ENCODE peak calls at places on chromosomes 5 and 9, in five cellular contexts. O is GM12878, Q is OCI-LY7, S is WERI-Rb-1, A is Caco-2. P is an unnamed sample.

GRCh38 chr5:58717303-58718012 is 134.6 kb downstream of the RAB3C start:
- DNase-seq in O (no peak), Q (no peak), S (no peak), A (no peak), P (no peak)

GRCh38 chr9:37984672-37985611 is 81.0 kb upstream of the SLC25A51 start:
- DNase-seq in O (no peak), Q (no peak), S (no peak), A (no peak), P (peak; percentile 63)

GRCh38 chr5:142151436-142152382 is 43.1 kb downstream of the NDFIP1 start:
- DNase-seq in O (peak; percentile 2), Q (peak; percentile 65), S (peak; percentile 56), A (no peak), P (peak; percentile 91)

GRCh38 chr9:91033802-91034201 is 232.2 kb downstream of the SYK start:
- DNase-seq in O (no peak), Q (peak; percentile 74), S (peak; percentile 30), A (no peak), P (no peak)

GRCh38 chr9:35960029-35960655 is 2.2 kb upstream of the OR2S2 start:
- DNase-seq in O (no peak), Q (no peak), S (no peak), A (no peak), P (peak; percentile 51)

GRCh38 chr9:127854169-127854833 is at the start of gene ENG:
- DNase-seq in O (no peak), Q (no peak), S (no peak), A (no peak), P (peak; percentile 60)

GRCh38 chr5:116423091-116423490 is 151.5 kb downstream of the SEMA6A start:
- DNase-seq in O (no peak), Q (no peak), S (no peak), A (no peak), P (no peak)

GRCh38 chr9:111094433-111095421 is 56.5 kb upstream of the LPAR1 start:
- DNase-seq in O (peak; percentile 9), Q (no peak), S (no peak), A (no peak), P (peak; percentile 83)

GRCh38 chr9:135073741-135074305 is 13.6 kb upstream of the OLFM1 start:
- DNase-seq in O (no peak), Q (no peak), S (no peak), A (peak; percentile 17), P (no peak)

GRCh38 chr9:137956688-137957385 is 79.3 kb downstream of the CACNA1B start:
- DNase-seq in O (no peak), Q (peak; percentile 10), S (no peak), A (no peak), P (no peak)

GRCh38 chr5:120532835-120533234 is 68.7 kb downstream of the PRR16 start:
- DNase-seq in O (no peak), Q (no peak), S (peak; percentile 66), A (no peak), P (no peak)

GRCh38 chr5:34674226-34674625 is 18.1 kb downstream of the RAI14 start:
- DNase-seq in O (no peak), Q (no peak), S (no peak), A (no peak), P (peak; percentile 89)

GRCh38 chr5:34849253-34849652 is 10.3 kb downstream of the TTC23L start:
- DNase-seq in O (no peak), Q (no peak), S (no peak), A (no peak), P (no peak)

GRCh38 chr5:139636207-139636792 is 11.8 kb upstream of the CXXC5 start:
- DNase-seq in O (peak; percentile 97), Q (peak; percentile 98), S (no peak), A (no peak), P (no peak)

GRCh38 chr5:1445895-1446601 is 808 bp upstream of the SLC6A3 start:
- DNase-seq in O (no peak), Q (no peak), S (no peak), A (no peak), P (no peak)

GRCh38 chr9:83182071-83182470 is 119.1 kb upstream of the RASEF start:
- DNase-seq in O (no peak), Q (no peak), S (no peak), A (no peak), P (no peak)

GRCh38 chr5:132180134-132180745 is 47.4 kb downstream of the P4HA2 start:
- DNase-seq in O (no peak), Q (peak; percentile 75), S (peak; percentile 62), A (no peak), P (peak; percentile 87)

GRCh38 chr9:118786877-118787276 is 582.4 kb downstream of the BRINP1 start:
- DNase-seq in O (no peak), Q (no peak), S (no peak), A (no peak), P (no peak)

GRCh38 chr9:95126739-95127138 is 190.8 kb downstream of the FANCC start:
- DNase-seq in O (no peak), Q (no peak), S (no peak), A (no peak), P (no peak)
- H3K4me3 ChIP-seq in O (no peak overlapping the region), Q (no peak overlapping the region), S (no peak overlapping the region), A (no peak overlapping the region), P (no peak overlapping the region)

DNA sequence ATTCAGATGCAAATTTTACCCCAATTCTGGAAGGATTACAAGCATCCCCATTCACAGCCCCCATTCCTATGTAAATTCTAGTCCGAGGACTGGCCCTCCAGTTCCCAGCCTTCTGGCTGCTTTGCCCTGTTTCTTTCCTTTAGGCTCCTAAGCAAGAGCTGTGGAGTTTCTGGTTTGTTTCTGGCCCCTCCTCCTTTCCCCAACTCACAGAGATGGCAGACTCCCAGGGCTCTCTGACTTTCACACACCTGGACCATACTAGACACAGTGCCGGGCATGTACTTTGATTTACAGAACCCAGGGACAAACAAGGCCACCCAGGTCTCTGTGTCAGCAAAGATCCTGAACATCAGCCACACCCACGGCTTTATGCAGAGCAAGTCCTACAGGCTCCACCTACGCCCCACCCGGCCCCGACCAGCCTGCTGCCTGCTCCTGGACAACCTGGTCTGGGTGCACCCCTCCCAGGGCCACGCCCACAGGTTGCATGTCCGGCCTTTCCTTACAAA is 62.5 kb downstream of the SEMA4D start:
- DNase-seq in O (no peak), Q (peak; percentile 54), S (peak; percentile 36), A (peak; percentile 85), P (no peak)
- H3K4me3 ChIP-seq in O (no peak overlapping the region), Q (no peak overlapping the region), S (no peak overlapping the region), A (no peak overlapping the region), P (no peak overlapping the region)

GRCh38 chr9:131709741-131710499 is 30.0 kb downstream of the RAPGEF1 start:
- DNase-seq in O (peak; percentile 77), Q (no peak), S (no peak), A (no peak), P (peak; percentile 27)
- H3K4me3 ChIP-seq in O (peak overlapping the region; percentile 57), Q (no peak overlapping the region), S (no peak overlapping the region), A (no peak overlapping the region), P (no peak overlapping the region)

GRCh38 chr9:6703898-6704639 is 53.7 kb upstream of the KDM4C start:
- DNase-seq in O (no peak), Q (peak; percentile 91), S (peak; percentile 79), A (no peak), P (peak; percentile 76)
- H3K4me3 ChIP-seq in O (peak overlapping the region; percentile 78), Q (peak overlapping the region; percentile 83), S (peak overlapping the region; percentile 48), A (no peak overlapping the region), P (peak overlapping the region; percentile 77)

DNA sequence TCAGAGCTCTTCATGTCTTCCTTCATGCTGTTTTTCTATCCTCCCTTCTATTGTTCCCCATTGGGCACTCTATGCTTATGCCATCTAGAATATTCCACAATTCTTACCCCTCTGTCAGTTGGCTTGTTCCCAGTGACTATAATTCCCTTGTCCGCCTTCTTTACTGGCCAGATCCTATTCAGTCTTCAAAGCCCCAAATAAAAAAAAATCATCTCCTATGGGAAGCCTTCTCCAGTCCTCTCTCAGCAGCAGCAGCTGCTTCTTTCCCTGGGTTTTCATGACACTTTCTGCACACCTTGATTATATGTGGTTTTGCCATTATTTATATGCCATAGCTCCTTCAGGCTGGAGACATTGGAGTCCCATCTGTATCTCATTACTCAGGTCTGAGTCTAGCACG is 54.6 kb upstream of the TNFAIP8 start:
- DNase-seq in O (no peak), Q (no peak), S (no peak), A (no peak), P (no peak)
- H3K4me3 ChIP-seq in O (no peak overlapping the region), Q (no peak overlapping the region), S (no peak overlapping the region), A (no peak overlapping the region), P (no peak overlapping the region)

GRCh38 chr5:135041145-135041587 is 7.1 kb upstream of the PITX1 start:
- DNase-seq in O (no peak), Q (no peak), S (no peak), A (no peak), P (no peak)

GRCh38 chr5:135039526-135040296 is 5.7 kb upstream of the PITX1 start:
- DNase-seq in O (no peak), Q (no peak), S (no peak), A (no peak), P (no peak)

GRCh38 chr5:135038829-135039525 is 4.9 kb upstream of the PITX1 start:
- DNase-seq in O (no peak), Q (no peak), S (no peak), A (no peak), P (no peak)

GRCh38 chr5:135041726-135042125 is 7.7 kb upstream of the PITX1 start:
- DNase-seq in O (no peak), Q (no peak), S (no peak), A (no peak), P (no peak)

GRCh38 chr5:135040331-135041144 is 6.5 kb upstream of the PITX1 start:
- DNase-seq in O (no peak), Q (no peak), S (no peak), A (no peak), P (no peak)
- H3K4me3 ChIP-seq in O (no peak overlapping the region), Q (no peak overlapping the region), S (no peak overlapping the region), A (no peak overlapping the region), P (no peak overlapping the region)

DNA sequence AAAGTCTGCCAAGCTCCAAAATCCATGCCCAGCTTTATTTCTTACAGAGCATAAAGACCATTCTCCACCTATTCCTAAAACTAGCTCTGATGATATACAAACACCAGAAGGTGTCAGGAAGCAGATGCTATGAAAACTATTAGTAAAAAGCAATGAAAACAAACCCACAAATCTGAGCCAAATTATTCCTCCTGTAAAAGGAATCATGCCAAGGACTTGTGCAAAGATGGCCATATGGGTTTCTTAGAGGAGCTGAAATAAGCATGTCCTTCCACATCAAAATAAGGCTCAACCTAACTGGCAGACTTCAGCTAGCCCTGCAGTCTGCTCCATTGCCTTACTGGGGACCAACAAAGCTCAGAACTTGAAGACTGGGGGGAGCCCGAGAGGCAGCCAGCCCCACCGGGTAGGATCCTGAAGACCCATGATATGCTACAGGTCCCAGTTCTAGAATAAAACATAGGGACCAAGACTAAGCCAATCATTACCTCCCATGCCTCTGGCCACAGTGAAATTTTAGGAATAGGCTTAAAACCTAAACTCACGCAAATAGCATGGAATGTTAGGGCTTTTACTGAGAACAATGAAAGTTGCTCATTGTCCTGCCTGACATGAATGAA is 42.8 kb upstream of the GABRP start:
- DNase-seq in O (no peak), Q (no peak), S (no peak), A (no peak), P (no peak)
- H3K4me3 ChIP-seq in O (no peak overlapping the region), Q (no peak overlapping the region), S (no peak overlapping the region), A (no peak overlapping the region), P (no peak overlapping the region)

P was measured in fibroblast of the aortic adventitia.